ENCODE peak calls at places on chromosomes 12 and 14, in eight cellular contexts. Z is stimulated activated naive CD8-positive, alpha-beta T cell treated with anti-CD3 and anti-CD28 coated beads, Interleukin-15, amount 100 ng/mL, for 72 hours; D is cardiac muscle cell; H is kidney epithelial cell; I is GM03348; Q is KG1; A is upper lobe of left lung; R is T-helper 2 cell. S is an unnamed sample.

GRCh38 chr12:118107026-118107425 is 3.2 kb upstream of the VSIG10 start:
- DNase-seq in Z (no peak), D (no peak), H (no peak), I (no peak), Q (no peak), A (no peak), R (no peak), S (no peak)

GRCh38 chr12:132812631-132813305 is 15.9 kb downstream of the GOLGA3 start:
- DNase-seq in Z (peak; percentile 34), D (no peak), H (no peak), I (no peak), Q (no peak), A (no peak), R (no peak), S (no peak)

GRCh38 chr14:29817767-29818166 is 109.9 kb downstream of the PRKD1 start:
- DNase-seq in Z (no peak), D (no peak), H (no peak), I (no peak), Q (no peak), A (no peak), R (no peak), S (no peak)

GRCh38 chr12:6207254-6207942 is 7.2 kb downstream of the CD9 start:
- DNase-seq in Z (no peak), D (no peak), H (no peak), I (peak; percentile 41), Q (no peak), A (no peak), R (no peak), S (no peak)

GRCh38 chr14:21300892-21301291 is 21.0 kb downstream of the RPGRIP1 start:
- DNase-seq in Z (peak; percentile 20), D (peak; percentile 58), H (no peak), I (peak; percentile 25), Q (no peak), A (peak; percentile 86), R (no peak), S (no peak)

GRCh38 chr12:124498870-124499753 is 68.3 kb downstream of the NCOR2 start:
- DNase-seq in Z (no peak), D (no peak), H (no peak), I (no peak), Q (no peak), A (no peak), R (no peak), S (no peak)

GRCh38 chr12:6605425-6606330 is 1.5 kb downstream of the CHD4 start:
- DNase-seq in Z (no peak), D (peak; percentile 63), H (no peak), I (peak; percentile 43), Q (no peak), A (no peak), R (peak; percentile 20), S (no peak)

GRCh38 chr14:91244501-91244901 is at the start of gene GPR68:
- DNase-seq in Z (peak; percentile 41), D (peak; percentile 43), H (no peak), I (peak; percentile 87), Q (peak; percentile 39), A (peak; percentile 74), R (no peak), S (no peak)

GRCh38 chr12:76242813-76243540 is 105.2 kb downstream of the BBS10 start:
- DNase-seq in Z (no peak), D (no peak), H (no peak), I (peak; percentile 68), Q (no peak), A (no peak), R (no peak), S (no peak)

GRCh38 chr14:96104469-96105057 is 65.4 kb downstream of the C14orf132 start:
- DNase-seq in Z (no peak), D (no peak), H (peak; percentile 93), I (peak; percentile 96), Q (no peak), A (peak; percentile 40), R (no peak), S (no peak)

GRCh38 chr12:80400591-80400991 is 43.4 kb upstream of the PTPRQ start:
- DNase-seq in Z (no peak), D (no peak), H (no peak), I (peak; percentile 45), Q (no peak), A (peak; percentile 79), R (no peak), S (no peak)

GRCh38 chr12:94644141-94644575 is 6.2 kb downstream of the TMCC3 start:
- DNase-seq in Z (no peak), D (no peak), H (no peak), I (no peak), Q (peak; percentile 43), A (no peak), R (no peak), S (no peak)

S was measured in GF-D8.